ENCODE peak calls at places on chromosome 14, in six cellular contexts. T, A, U, Y, M and C are unnamed samples.
A peak's percentile ranks its signal among the peaks of the same experiment; 100 is the strongest.

GRCh38 chr14:50530358-50530757 is 2.0 kb downstream of the MAP4K5 start:
- DNase-seq in T (no peak), M (no peak), U (no peak), A (no peak), Y (no peak), C (no peak)

GRCh38 chr14:36747411-36748184 is 85.9 kb downstream of the PAX9 start:
- DNase-seq in T (no peak), U (no peak), Y (no peak), A (no peak), M (peak; percentile 32), C (no peak)

GRCh38 chr14:81220767-81221578 is at the start of gene GTF2A1:
- DNase-seq in M (peak; percentile 80), U (peak; percentile 95), Y (peak; percentile 95), A (peak; percentile 97), T (peak; percentile 96), C (peak; percentile 76)

GRCh38 chr14:44657688-44658388 is 150.8 kb upstream of the FSCB start:
- DNase-seq in T (no peak), U (no peak), A (no peak), M (no peak), Y (no peak), C (no peak)

GRCh38 chr14:33254876-33255275 is 316.2 kb downstream of the NPAS3 start:
- DNase-seq in U (peak; percentile 25), T (no peak), M (no peak), A (no peak), Y (no peak), C (no peak)

GRCh38 chr14:99896371-99896770 is 103.2 kb downstream of the EML1 start:
- DNase-seq in A (no peak), Y (no peak), U (no peak), T (no peak), M (no peak), C (no peak)

GRCh38 chr14:54735424-54735823 is 167.2 kb downstream of the GCH1 start:
- DNase-seq in U (no peak), T (no peak), Y (no peak), M (no peak), A (no peak), C (no peak)

GRCh38 chr14:95431199-95432145 is 85.0 kb downstream of the SYNE3 start:
- DNase-seq in U (no peak), A (no peak), M (peak; percentile 28), Y (no peak), T (no peak), C (no peak)

DNA sequence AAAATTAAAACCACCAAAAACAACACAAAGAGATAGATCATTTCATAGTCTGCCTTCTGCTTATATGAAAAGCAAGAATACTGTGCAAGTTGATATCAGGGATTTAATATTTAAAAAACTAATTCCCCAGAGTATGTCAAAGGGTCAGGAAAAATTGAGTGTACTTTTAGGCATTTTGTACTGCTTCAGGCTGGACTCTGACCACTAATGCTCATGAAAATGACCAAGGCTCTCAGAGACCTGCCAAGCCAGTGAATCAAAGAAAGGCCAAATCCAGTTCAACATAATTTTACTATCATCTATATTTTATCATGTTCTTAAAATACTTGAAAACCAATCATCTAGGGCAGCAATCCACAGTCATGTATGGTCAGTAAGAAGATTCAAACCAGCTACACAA is 66.0 kb downstream of the TTC7B start:
- DNase-seq in Y (no peak), U (no peak), M (no peak), T (no peak), A (no peak), C (no peak)
- H3K27ac ChIP-seq in Y (no peak overlapping the region), U (no peak overlapping the region), M (no peak overlapping the region), T (no peak overlapping the region), A (no peak overlapping the region), C (no peak overlapping the region)

DNA sequence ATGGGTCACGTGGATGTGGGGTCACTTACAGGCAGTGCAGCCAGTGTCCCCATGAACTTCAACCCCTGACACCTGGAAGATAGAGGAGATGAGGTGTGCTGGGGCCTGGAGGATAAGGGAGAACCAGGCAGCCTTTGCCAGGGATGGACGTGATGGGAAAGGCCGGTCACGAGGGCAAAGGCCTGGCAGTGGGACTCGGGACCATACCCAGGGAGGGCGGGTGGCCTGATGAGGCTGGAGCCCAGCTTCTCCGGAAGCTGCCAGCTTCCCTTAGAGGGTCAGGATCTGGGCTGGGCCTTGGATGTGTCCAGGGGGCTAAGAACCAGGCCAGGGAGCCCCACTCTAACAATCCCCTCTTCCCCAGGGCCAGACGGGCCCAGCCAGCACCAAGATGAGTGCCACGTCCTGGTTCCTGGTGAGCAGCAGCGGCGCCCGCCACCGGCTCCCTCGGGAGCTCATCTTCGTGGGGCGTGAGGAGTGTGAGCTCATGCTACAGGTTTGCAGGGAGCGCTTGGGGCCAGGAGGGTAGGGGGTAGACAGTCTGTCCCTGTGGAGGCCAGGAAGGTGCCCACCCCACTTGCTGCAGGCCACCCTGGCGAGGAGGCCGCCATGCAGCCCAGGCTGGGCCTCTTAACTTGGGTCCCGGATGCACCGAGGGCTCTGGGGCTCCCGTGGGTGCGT is 3.1 kb downstream of the CEP170B start:
- DNase-seq in A (no peak), Y (no peak), U (no peak), M (no peak), T (peak; percentile 8), C (no peak)
- H3K4me1 ChIP-seq in A (no peaks in the 10 kb centered on the region), Y (peaks cover 9% of the 10 kb centered on the region), U (peaks cover 8% of the 10 kb centered on the region), M (peaks cover 15% of the 10 kb centered on the region), T (peaks cover 42% of the 10 kb centered on the region), C (peaks cover 9% of the 10 kb centered on the region)

GRCh38 chr14:64518229-64518628 is 13.7 kb downstream of the ZBTB1 start:
- DNase-seq in Y (no peak), U (no peak), M (no peak), A (no peak), T (no peak), C (no peak)

GRCh38 chr14:64510825-64511679 is 6.5 kb downstream of the ZBTB1 start:
- DNase-seq in U (peak; percentile 71), M (peak; percentile 32), A (peak; percentile 93), T (peak; percentile 70), Y (peak; percentile 63), C (peak; percentile 57)

GRCh38 chr14:64516969-64517368 is 12.4 kb downstream of the ZBTB1 start:
- DNase-seq in Y (no peak), T (no peak), M (no peak), U (no peak), A (no peak), C (no peak)

GRCh38 chr14:64513271-64513670 is 8.7 kb downstream of the ZBTB1 start:
- DNase-seq in A (no peak), Y (no peak), T (no peak), U (no peak), M (no peak), C (no peak)

GRCh38 chr14:64515053-64515452 is 10.5 kb downstream of the ZBTB1 start:
- DNase-seq in U (no peak), T (no peak), Y (no peak), M (no peak), A (no peak), C (no peak)
- H3K27ac ChIP-seq in U (no peak overlapping the region), T (no peak overlapping the region), Y (no peak overlapping the region), M (no peak overlapping the region), A (no peak overlapping the region), C (no peak overlapping the region)

GRCh38 chr14:70935135-70935534 is 27.9 kb downstream of the PCNX1 start:
- DNase-seq in Y (no peak), T (no peak), M (no peak), U (no peak), A (no peak), C (no peak)
- H3K4me1 ChIP-seq in Y (peaks cover 34% of the 10 kb centered on the region), T (peaks cover 13% of the 10 kb centered on the region), M (peaks cover 21% of the 10 kb centered on the region), U (peaks cover 13% of the 10 kb centered on the region), A (no peaks in the 10 kb centered on the region), C (no peaks in the 10 kb centered on the region)

GRCh38 chr14:67267929-67268328 is 26.7 kb downstream of the PALS1 start:
- DNase-seq in M (no peak), Y (no peak), A (no peak), U (no peak), T (no peak), C (no peak)

GRCh38 chr14:67270933-67271332 is 29.7 kb downstream of the PALS1 start:
- DNase-seq in A (no peak), U (no peak), M (no peak), T (no peak), Y (no peak), C (no peak)

GRCh38 chr14:67269338-67270060 is 28.3 kb downstream of the PALS1 start:
- DNase-seq in A (no peak), Y (no peak), U (no peak), M (no peak), T (no peak), C (no peak)

GRCh38 chr14:67270354-67270753 is 29.1 kb downstream of the PALS1 start:
- DNase-seq in A (no peak), U (no peak), Y (no peak), M (no peak), T (no peak), C (no peak)

GRCh38 chr14:67268456-67269115 is 27.4 kb downstream of the PALS1 start:
- DNase-seq in Y (no peak), T (no peak), U (no peak), A (no peak), M (no peak), C (peak; percentile 79)
- H3K27ac ChIP-seq in Y (peak overlapping the region; percentile 20), T (no peak overlapping the region), U (no peak overlapping the region), A (no peak overlapping the region), M (no peak overlapping the region), C (no peak overlapping the region)

GRCh38 chr14:68950111-68950510 is 29.0 kb downstream of the ACTN1 start:
- DNase-seq in Y (no peak), T (no peak), M (no peak), A (no peak), U (no peak), C (no peak)
- H3K4me1 ChIP-seq in Y (peaks cover 82% of the 10 kb centered on the region), T (peaks cover 64% of the 10 kb centered on the region), M (peaks cover 100% of the 10 kb centered on the region), A (peaks cover 14% of the 10 kb centered on the region), U (peaks cover 78% of the 10 kb centered on the region), C (peaks cover 2% of the 10 kb centered on the region)

DNA sequence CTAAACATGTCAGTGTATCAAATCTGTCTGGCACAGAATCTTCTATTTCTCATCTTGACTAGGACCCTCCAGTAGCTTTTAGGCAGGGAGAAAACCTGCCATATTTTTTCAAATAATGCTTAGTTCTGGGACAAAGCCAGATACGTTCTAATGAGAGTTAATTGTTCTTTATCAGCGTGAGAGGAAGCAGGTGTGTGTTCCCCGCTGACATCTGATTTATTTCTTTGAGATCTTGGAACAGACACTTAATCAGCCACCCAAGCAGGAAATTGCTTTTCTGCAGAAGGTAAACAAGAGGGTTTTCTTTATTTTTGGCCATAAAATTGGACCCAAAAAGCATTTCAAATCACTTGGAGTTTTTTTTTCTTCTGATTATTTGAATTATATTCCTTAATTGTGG is 54.8 kb downstream of the GOLGA5 start:
- DNase-seq in A (no peak), T (peak; percentile 20), U (no peak), M (no peak), Y (no peak), C (no peak)
- H3K27ac ChIP-seq in A (no peak overlapping the region), T (peak overlapping the region; percentile 49), U (no peak overlapping the region), M (no peak overlapping the region), Y (no peak overlapping the region), C (no peak overlapping the region)